ENCODE peak calls at places on chromosome 7, in five cellular contexts. X is activated T-helper 1 cell treated with anti-CD3 and anti-CD28 coated beads, Interleukin-12 subunit alpha, Interleukin-12 subunit beta, Interleukin-2, Interleukin-4 antibody, amounts not matched to agents 30 ng/mL and 10 ng/mL and 1 ng/mL, durations not matched to agents 14 hours and 24 hours and 36 hours; A is ELF-1; L is SJSA1; N is GM13976. D is an unnamed sample.

GRCh38 chr7:45069444-45070253 is 19.1 kb downstream of the NACAD start:
- DNase-seq in X (no peak), A (no peak), L (no peak), N (peak; percentile 32), D (no peak)

GRCh38 chr7:127983804-127984332 is 47.4 kb downstream of the LRRC4 start:
- DNase-seq in X (no peak), A (no peak), L (no peak), N (no peak), D (no peak)

GRCh38 chr7:31022117-31022516 is 30.0 kb upstream of the ADCYAP1R1 start:
- DNase-seq in X (no peak), A (no peak), L (no peak), N (no peak), D (no peak)

GRCh38 chr7:114787556-114787955 is 134.3 kb upstream of the MDFIC start:
- DNase-seq in X (no peak), A (no peak), L (no peak), N (no peak), D (no peak)

GRCh38 chr7:126790763-126791162 is 462.0 kb downstream of the GRM8 start:
- DNase-seq in X (no peak), A (no peak), L (no peak), N (no peak), D (no peak)

GRCh38 chr7:142485617-142486226 is 227.9 kb upstream of the PRSS58 start:
- DNase-seq in X (no peak), A (no peak), L (no peak), N (no peak), D (no peak)

GRCh38 chr7:105759670-105760548 is 116.5 kb downstream of the ATXN7L1 start:
- DNase-seq in X (no peak), A (no peak), L (no peak), N (no peak), D (no peak)

GRCh38 chr7:95169678-95170077 is 154.7 kb downstream of the PON1 start:
- DNase-seq in X (no peak), A (no peak), L (no peak), N (no peak), D (no peak)

GRCh38 chr7:108605582-108606173 is 36.0 kb downstream of the DNAJB9 start:
- DNase-seq in X (no peak), A (no peak), L (no peak), N (no peak), D (no peak)

GRCh38 chr7:148914208-148914777 is 30.2 kb upstream of the EZH2 start:
- DNase-seq in X (peak; percentile 34), A (peak; percentile 15), L (peak; percentile 13), N (peak; percentile 59), D (peak; percentile 61)

GRCh38 chr7:121429803-121430202 is 33.7 kb upstream of the FAM3C start:
- DNase-seq in X (no peak), A (no peak), L (no peak), N (no peak), D (no peak)

GRCh38 chr7:159204664-159205063 is 60.0 kb upstream of the VIPR2 start:
- DNase-seq in X (no peak), A (no peak), L (no peak), N (no peak), D (no peak)

GRCh38 chr7:87395442-87396020 is 50.1 kb downstream of the CROT start:
- DNase-seq in X (no peak), A (no peak), L (no peak), N (no peak), D (no peak)

GRCh38 chr7:77838929-77839491 is 40.4 kb downstream of the PHTF2 start:
- DNase-seq in X (no peak), A (no peak), L (no peak), N (no peak), D (no peak)

GRCh38 chr7:100093498-100093897 is 4.7 kb downstream of the COPS6 start:
- DNase-seq in X (no peak), A (no peak), L (no peak), N (no peak), D (no peak)

GRCh38 chr7:157871681-157872080 is 534.9 kb downstream of the DNAJB6 start:
- DNase-seq in X (no peak), A (no peak), L (no peak), N (no peak), D (no peak)

GRCh38 chr7:112540839-112541577 is 60.2 kb downstream of the LSMEM1 start:
- DNase-seq in X (no peak), A (no peak), L (no peak), N (no peak), D (no peak)

GRCh38 chr7:140230862-140231778 is 54.3 kb upstream of the KDM7A start:
- DNase-seq in X (peak; percentile 45), A (peak; percentile 91), L (no peak), N (peak; percentile 55), D (no peak)